ENCODE peak calls at places on chromosome 16, in five cellular contexts. Z is colonic mucosa, G is adrenal gland, S is stomach, W is psoas muscle. U is an unnamed sample.
A peak's percentile ranks its signal among the peaks of the same experiment; 100 is the strongest.

GRCh38 chr16:88616320-88616719 is 22.1 kb upstream of the IL17C start:
- DNase-seq in Z (peak; percentile 95), G (no peak), S (peak; percentile 98), W (no peak), U (no peak)

GRCh38 chr16:67842509-67843342 is 606 bp downstream of the THAP11 start:
- DNase-seq in Z (peak; percentile 59), G (peak; percentile 54), S (peak; percentile 49), W (peak; percentile 61), U (peak; percentile 85)

GRCh38 chr16:67071476-67072048 is 38.2 kb upstream of the PHAF1 start:
- DNase-seq in Z (no peak), G (no peak), S (no peak), W (no peak), U (no peak)

GRCh38 chr16:31134625-31135534 is 647 bp downstream of the PRSS8 start:
- DNase-seq in Z (peak; percentile 80), G (no peak), S (peak; percentile 78), W (no peak), U (peak; percentile 90)

GRCh38 chr16:3119701-3120408 is 7.5 kb downstream of the ZNF205 start:
- DNase-seq in Z (no peak), G (no peak), S (no peak), W (no peak), U (no peak)

GRCh38 chr16:58426095-58426494 is 33.8 kb downstream of the GINS3 start:
- DNase-seq in Z (no peak), G (peak; percentile 36), S (no peak), W (no peak), U (no peak)

GRCh38 chr16:27390157-27390556 is 11.8 kb upstream of the IL21R start:
- DNase-seq in Z (no peak), G (no peak), S (no peak), W (no peak), U (no peak)

GRCh38 chr16:29821663-29822115 is 1.4 kb downstream of the MVP start:
- DNase-seq in Z (no peak), G (peak; percentile 52), S (peak; percentile 40), W (no peak), U (no peak)

GRCh38 chr16:359067-359763 is 6.7 kb upstream of the AXIN1 start:
- DNase-seq in Z (no peak), G (no peak), S (no peak), W (peak; percentile 7), U (no peak)

GRCh38 chr16:22314661-22315626 is 17.7 kb downstream of the POLR3E start:
- DNase-seq in Z (no peak), G (no peak), S (peak; percentile 14), W (no peak), U (peak; percentile 41)

GRCh38 chr16:3094289-3095027 is 4.6 kb downstream of the ZSCAN10 start:
- DNase-seq in Z (peak; percentile 67), G (no peak), S (peak; percentile 59), W (no peak), U (peak; percentile 83)

GRCh38 chr16:15509051-15509592 is 74.7 kb downstream of the BMERB1 start:
- DNase-seq in Z (no peak), G (no peak), S (no peak), W (no peak), U (peak; percentile 50)

GRCh38 chr16:30561212-30561816 is 3.1 kb upstream of the ZNF764 start:
- DNase-seq in Z (peak; percentile 53), G (peak; percentile 43), S (peak; percentile 39), W (peak; percentile 41), U (peak; percentile 76)

GRCh38 chr16:11383481-11384183 is 38.4 kb downstream of the RMI2 start:
- DNase-seq in Z (no peak), G (no peak), S (no peak), W (no peak), U (no peak)

GRCh38 chr16:83802135-83802534 is 5.6 kb upstream of the HSBP1 start:
- DNase-seq in Z (no peak), G (no peak), S (no peak), W (no peak), U (no peak)

GRCh38 chr16:88005148-88005547 is 53.9 kb downstream of the BANP start:
- DNase-seq in Z (no peak), G (no peak), S (no peak), W (no peak), U (peak; percentile 84)

GRCh38 chr16:8644513-8645140 is 23.1 kb downstream of the METTL22 start:
- DNase-seq in Z (no peak), G (no peak), S (peak; percentile 30), W (no peak), U (no peak)

GRCh38 chr16:52812945-52813556 is 239.6 kb downstream of the CHD9NB start:
- DNase-seq in Z (no peak), G (no peak), S (no peak), W (no peak), U (no peak)

GRCh38 chr16:27847030-27847550 is 216.4 kb downstream of the GSG1L start:
- DNase-seq in Z (no peak), G (no peak), S (peak; percentile 13), W (no peak), U (peak; percentile 25)

GRCh38 chr16:19901164-19901563 is 16.5 kb upstream of the GPRC5B start:
- DNase-seq in Z (no peak), G (no peak), S (no peak), W (no peak), U (no peak)

GRCh38 chr16:71794018-71794417 is 14.6 kb downstream of the AP1G1 start:
- DNase-seq in Z (no peak), G (no peak), S (no peak), W (no peak), U (no peak)
- H3K4me1 ChIP-seq in Z (peaks cover 5% of the 10 kb centered on the region), G (peaks cover 20% of the 10 kb centered on the region), S (peaks cover 83% of the 10 kb centered on the region), W (peaks cover 26% of the 10 kb centered on the region), U (no peaks in the 10 kb centered on the region)

GRCh38 chr16:85929259-85929704 is 30.3 kb downstream of the IRF8 start:
- DNase-seq in Z (no peak), G (no peak), S (no peak), W (no peak), U (peak; percentile 61)
- H3K4me1 ChIP-seq in Z (no peaks in the 10 kb centered on the region), G (no peaks in the 10 kb centered on the region), S (peaks cover 19% of the 10 kb centered on the region), W (no peaks in the 10 kb centered on the region), U (no peaks in the 10 kb centered on the region)

GRCh38 chr16:50752481-50753235 is 10.8 kb downstream of the CYLD start:
- DNase-seq in Z (no peak), G (no peak), S (no peak), W (no peak), U (no peak)
- H3K4me1 ChIP-seq in Z (no peaks in the 10 kb centered on the region), G (no peaks in the 10 kb centered on the region), S (peaks cover 17% of the 10 kb centered on the region), W (peaks cover 21% of the 10 kb centered on the region), U (no peaks in the 10 kb centered on the region)

GRCh38 chr16:53848277-53848942 is 144.5 kb downstream of the FTO start:
- DNase-seq in Z (no peak), G (no peak), S (no peak), W (no peak), U (no peak)
- H3K4me1 ChIP-seq in Z (no peaks in the 10 kb centered on the region), G (no peaks in the 10 kb centered on the region), S (no peaks in the 10 kb centered on the region), W (no peaks in the 10 kb centered on the region), U (no peaks in the 10 kb centered on the region)

GRCh38 chr16:75246504-75247205 is 4.8 kb downstream of the BCAR1 start:
- DNase-seq in Z (no peak), G (no peak), S (no peak), W (no peak), U (no peak)

GRCh38 chr16:75244844-75245758 is 6.3 kb downstream of the BCAR1 start:
- DNase-seq in Z (peak; percentile 65), G (peak; percentile 71), S (peak; percentile 94), W (peak; percentile 90), U (peak; percentile 95)

GRCh38 chr16:75243667-75244224 is 7.7 kb downstream of the BCAR1 start:
- DNase-seq in Z (no peak), G (no peak), S (no peak), W (no peak), U (no peak)

GRCh38 chr16:75241955-75242354 is 9.5 kb downstream of the BCAR1 start:
- DNase-seq in Z (no peak), G (no peak), S (no peak), W (no peak), U (no peak)

DNA sequence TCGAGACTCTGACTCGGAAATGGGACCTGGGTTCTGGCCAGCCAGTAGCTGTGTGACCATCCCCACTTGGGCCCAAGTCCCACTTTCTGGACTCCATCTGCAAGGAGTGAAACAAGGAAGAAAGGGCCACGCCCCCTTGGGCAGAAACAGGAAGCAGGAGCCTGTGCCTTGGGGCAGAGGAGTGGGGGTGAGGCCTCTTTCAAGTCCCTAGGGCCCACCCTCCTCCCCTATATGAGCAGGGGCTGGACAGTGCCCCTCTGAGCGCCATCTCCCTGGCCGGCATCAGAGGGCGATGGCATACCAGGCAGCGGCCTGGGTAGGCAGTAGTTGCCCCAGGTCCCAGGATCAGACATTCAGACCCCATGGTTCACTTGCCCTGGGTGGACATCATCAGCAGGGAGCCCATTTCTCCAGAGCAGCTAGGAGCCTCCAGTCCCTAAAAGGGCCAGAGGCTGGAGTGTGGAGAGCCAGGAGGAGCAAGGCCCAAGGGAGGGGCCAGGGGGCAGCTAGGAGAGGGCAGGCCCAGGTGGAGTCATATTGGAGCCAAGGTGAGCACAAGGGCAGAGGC is 7.1 kb downstream of the BCAR1 start:
- DNase-seq in Z (no peak), G (no peak), S (peak; percentile 79), W (no peak), U (no peak)
- H3K4me1 ChIP-seq in Z (peaks cover 39% of the 10 kb centered on the region), G (peaks cover 27% of the 10 kb centered on the region), S (peaks cover 88% of the 10 kb centered on the region), W (peaks cover 93% of the 10 kb centered on the region), U (peaks cover 7% of the 10 kb centered on the region)